ENCODE peak calls at places on chromosomes 11 and 22, in six cellular contexts. B, S, A, R, I and N are unnamed samples.

GRCh38 chr11:8337115-8337386 is 73.4 kb upstream of the LMO1 start:
- DNase-seq in B (no peak), S (no peak), A (no peak), R (no peak), I (no peak), N (no peak)

GRCh38 chr11:46413755-46414465 is 22.3 kb upstream of the CHRM4 start:
- DNase-seq in B (no peak), S (no peak), A (no peak), R (peak), I (no peak), N (no peak)

GRCh38 chr11:34161812-34162506 is 56.5 kb downstream of the NAT10 start:
- DNase-seq in B (no peak), S (no peak), A (no peak), R (peak), I (no peak), N (peak)

GRCh38 chr11:67179892-67180490 is 60.9 kb downstream of the KDM2A start:
- DNase-seq in B (no peak), S (no peak), A (no peak), R (no peak), I (no peak), N (no peak)

GRCh38 chr11:75014129-75014528 is 25.4 kb downstream of the NEU3 start:
- DNase-seq in B (no peak), S (no peak), A (no peak), R (no peak), I (no peak), N (peak)

GRCh38 chr11:72643547-72643946 is 30.7 kb downstream of the PDE2A start:
- DNase-seq in B (no peak), S (no peak), A (peak), R (no peak), I (peak), N (peak)

GRCh38 chr11:34425863-34426262 is 12.9 kb upstream of the CAT start:
- DNase-seq in B (no peak), S (no peak), A (no peak), R (no peak), I (no peak), N (no peak)

GRCh38 chr11:126613272-126613671 is 257.8 kb downstream of the ST3GAL4 start:
- DNase-seq in B (no peak), S (no peak), A (no peak), R (no peak), I (no peak), N (no peak)

GRCh38 chr11:112453601-112454577 is 193.2 kb upstream of the PLET1 start:
- DNase-seq in B (no peak), S (peak), A (peak), R (no peak), I (no peak), N (peak)

GRCh38 chr11:77096591-77097019 is 6.0 kb upstream of the OMP start:
- DNase-seq in B (peak), S (no peak), A (no peak), R (no peak), I (peak), N (no peak)

GRCh38 chr11:35841733-35842132 is 102.1 kb upstream of the LDLRAD3 start:
- DNase-seq in B (no peak), S (no peak), A (no peak), R (no peak), I (no peak), N (no peak)

GRCh38 chr22:27107824-27108223 is 450.4 kb downstream of the MIAT start:
- DNase-seq in B (peak), S (no peak), A (peak), R (no peak), I (peak), N (peak)

GRCh38 chr11:128900468-128900867 is 9.3 kb downstream of the KCNJ5 start:
- DNase-seq in B (no peak), S (no peak), A (no peak), R (no peak), I (no peak), N (peak)

GRCh38 chr11:44835326-44835725 is 108.6 kb downstream of the TSPAN18 start:
- DNase-seq in B (no peak), S (no peak), A (no peak), R (no peak), I (no peak), N (no peak)

GRCh38 chr22:27987557-27987956 is 68.5 kb upstream of the PITPNB start:
- DNase-seq in B (peak), S (no peak), A (no peak), R (no peak), I (no peak), N (no peak)

GRCh38 chr11:76972051-76972450 is 62.1 kb upstream of the B3GNT6 start:
- DNase-seq in B (no peak), S (no peak), A (no peak), R (no peak), I (no peak), N (no peak)

GRCh38 chr22:44522526-44523170 is 24.6 kb upstream of the RTL6 start:
- DNase-seq in B (peak), S (no peak), A (no peak), R (no peak), I (no peak), N (no peak)

GRCh38 chr22:46735747-46736608 is 2.1 kb downstream of the CERK start:
- DNase-seq in B (no peak), S (no peak), A (no peak), R (no peak), I (no peak), N (no peak)

GRCh38 chr11:65766535-65766934 is 14.2 kb downstream of the AP5B1 start:
- DNase-seq in B (no peak), S (no peak), A (no peak), R (no peak), I (no peak), N (peak)

GRCh38 chr11:22633354-22633902 is 7.8 kb upstream of the FANCF start:
- DNase-seq in B (no peak), S (no peak), A (no peak), R (no peak), I (no peak), N (no peak)

GRCh38 chr11:69662021-69662698 is 13.0 kb downstream of the LTO1 start:
- DNase-seq in B (no peak), S (no peak), A (no peak), R (no peak), I (peak), N (no peak)

GRCh38 chr11:94954753-94955152 is 18.6 kb downstream of the CWC15 start:
- DNase-seq in B (no peak), S (no peak), A (no peak), R (no peak), I (no peak), N (no peak)

GRCh38 chr22:44276706-44277403 is 35.9 kb downstream of the SHISAL1 start:
- DNase-seq in B (no peak), S (no peak), A (no peak), R (no peak), I (no peak), N (no peak)

GRCh38 chr22:29121124-29121523 is 48.3 kb downstream of the KREMEN1 start:
- DNase-seq in B (no peak), S (no peak), A (no peak), R (no peak), I (no peak), N (peak)

GRCh38 chr11:43880640-43881159 is at the start of gene ALKBH3:
- DNase-seq in B (peak), S (peak), A (peak), R (peak), I (peak), N (peak)

GRCh38 chr11:96328395-96329010 is 14.5 kb downstream of the MAML2 start:
- DNase-seq in B (no peak), S (no peak), A (no peak), R (no peak), I (no peak), N (no peak)

GRCh38 chr11:109526061-109526460 is 104.1 kb downstream of the C11orf87 start:
- DNase-seq in B (no peak), S (no peak), A (no peak), R (no peak), I (no peak), N (no peak)

GRCh38 chr11:11347583-11347982 is 5.5 kb downstream of the CSNK2A3 start:
- DNase-seq in B (peak), S (no peak), A (no peak), R (no peak), I (no peak), N (no peak)

GRCh38 chr11:14552089-14552488 is 31.9 kb upstream of the PSMA1 start:
- DNase-seq in B (no peak), S (no peak), A (no peak), R (no peak), I (no peak), N (no peak)

GRCh38 chr11:45860348-45860747 is 13.1 kb downstream of the CRY2 start:
- DNase-seq in B (no peak), S (no peak), A (no peak), R (no peak), I (no peak), N (no peak)

GRCh38 chr22:30309981-30310672 is 16.6 kb downstream of the TBC1D10A start:
- DNase-seq in B (peak), S (peak), A (no peak), R (peak), I (no peak), N (no peak)

GRCh38 chr11:3886985-3887384 is 31.5 kb downstream of the STIM1 start:
- DNase-seq in B (no peak), S (no peak), A (no peak), R (no peak), I (no peak), N (no peak)

GRCh38 chr11:29534831-29535230 is 482.0 kb downstream of the KCNA4 start:
- DNase-seq in B (no peak), S (no peak), A (no peak), R (no peak), I (no peak), N (peak)

GRCh38 chr11:57330029-57330428 is 5.3 kb upstream of the TNKS1BP1 start:
- DNase-seq in B (no peak), S (no peak), A (no peak), R (no peak), I (no peak), N (no peak)

GRCh38 chr11:32386770-32387377 is 48.5 kb downstream of the WT1 start:
- DNase-seq in B (no peak), S (no peak), A (no peak), R (no peak), I (no peak), N (peak)

DNA sequence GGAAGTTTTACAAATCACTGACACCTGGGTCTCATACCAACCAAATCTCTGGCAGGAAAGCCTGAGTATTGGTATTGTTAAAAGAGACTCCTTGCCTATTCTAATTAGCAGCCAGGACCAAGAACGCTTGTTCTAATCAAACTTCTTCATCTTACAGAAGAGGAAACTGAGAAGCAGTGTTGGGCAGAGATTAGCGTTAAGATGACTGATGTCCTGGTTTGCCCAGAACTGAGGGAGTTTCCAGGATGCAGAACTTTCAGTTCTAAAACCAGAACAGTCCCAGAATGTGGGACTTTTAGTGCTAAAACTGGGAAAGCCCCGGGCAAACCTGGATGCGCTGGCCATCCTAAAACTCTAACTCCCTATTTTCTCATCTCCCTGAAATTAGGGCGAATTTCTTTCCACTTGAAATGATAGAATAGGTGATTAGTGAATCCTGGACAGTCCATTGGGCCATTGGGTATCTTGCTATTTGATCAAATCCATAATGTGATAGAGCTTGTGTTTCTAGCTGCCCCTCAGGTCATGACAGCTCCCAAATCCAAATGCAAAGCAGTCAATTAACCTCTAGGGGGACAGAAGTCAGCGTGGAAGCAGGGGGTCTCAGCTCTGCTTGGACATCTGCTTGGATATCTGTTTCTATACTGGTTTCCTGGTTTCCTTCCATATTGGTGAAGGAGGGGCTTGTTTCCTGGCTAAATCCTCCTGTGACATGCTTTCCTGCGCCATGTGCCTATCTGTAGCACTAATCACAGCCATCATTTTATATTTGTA is 16.0 kb upstream of the TMPRSS13 start:
- DNase-seq in B (no peak), S (no peak), A (no peak), R (no peak), I (no peak), N (no peak)
- TF ChIP-seq CTCF in B (no peak), S (peak), A (peak), R (no peak), I (no peak), N (no peak)

DNA sequence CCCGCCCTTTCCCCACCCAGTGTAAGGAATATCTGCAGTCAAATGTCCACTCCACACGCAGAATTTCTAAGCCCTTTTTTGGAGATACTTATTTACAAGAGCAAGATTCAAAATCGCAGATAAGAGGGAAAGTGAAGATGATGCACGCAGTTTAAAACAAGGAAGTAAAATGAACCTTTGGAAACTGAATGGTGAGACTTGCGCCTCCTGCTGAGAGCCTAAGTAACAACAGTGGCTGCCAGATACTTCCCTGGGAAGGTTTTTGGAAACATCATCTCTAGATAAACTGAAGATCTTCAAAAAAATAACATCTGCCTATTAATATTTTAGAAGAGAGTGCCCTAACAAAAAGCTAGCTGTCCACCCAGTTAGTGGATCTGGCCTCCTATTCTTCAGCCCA is 963.1 kb upstream of the FAT3 start:
- DNase-seq in B (no peak), S (no peak), A (no peak), R (no peak), I (no peak), N (no peak)
- TF ChIP-seq CTCF in B (no peak), S (no peak), A (no peak), R (no peak), I (no peak), N (no peak)

GRCh38 chr11:102530558-102530957 is at the start of gene MMP7:
- DNase-seq in B (no peak), S (no peak), A (no peak), R (no peak), I (no peak), N (peak)

GRCh38 chr11:102528618-102529017 is 1.9 kb downstream of the MMP7 start:
- DNase-seq in B (no peak), S (no peak), A (no peak), R (no peak), I (no peak), N (no peak)

GRCh38 chr11:102539567-102539966 is 9.0 kb upstream of the MMP7 start:
- DNase-seq in B (no peak), S (no peak), A (no peak), R (no peak), I (no peak), N (no peak)

DNA sequence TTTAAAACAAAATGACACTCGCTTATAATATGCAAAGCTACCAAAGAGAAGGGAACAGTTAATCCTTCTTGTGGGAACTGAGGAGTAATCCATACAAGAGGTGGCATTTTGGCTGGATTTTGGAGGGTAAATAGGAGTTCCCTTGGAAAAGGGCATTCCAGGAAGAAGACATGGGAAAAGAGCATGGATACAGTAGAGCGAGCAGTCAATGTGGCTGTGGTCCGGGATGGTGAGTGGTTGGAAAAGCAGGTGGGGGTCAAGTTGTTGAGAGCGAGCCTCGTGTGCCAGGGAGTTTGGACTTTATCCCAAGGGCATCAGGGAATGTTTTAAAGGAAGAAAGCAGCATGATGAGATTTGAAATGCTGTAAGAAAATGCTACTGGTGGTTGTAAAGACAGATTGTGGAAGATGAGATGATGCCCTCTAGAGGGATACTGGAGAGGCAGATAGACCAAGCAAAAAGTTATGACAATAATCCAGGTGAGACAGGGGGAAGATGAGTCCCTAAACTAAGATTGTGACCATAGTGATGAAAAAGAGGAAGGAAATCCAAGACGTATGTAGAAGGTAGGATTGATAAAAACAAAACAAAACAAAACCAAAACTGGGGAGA is 3.8 kb upstream of the MMP7 start:
- DNase-seq in B (no peak), S (peak), A (no peak), R (no peak), I (no peak), N (no peak)
- TF ChIP-seq CTCF in B (no peak), S (peak), A (peak), R (no peak), I (no peak), N (peak)

GRCh38 chr11:61007971-61008896 is 36.8 kb downstream of the CD6 start:
- DNase-seq in B (no peak), S (no peak), A (no peak), R (peak), I (no peak), N (no peak)
- TF ChIP-seq CTCF in B (no peak), S (no peak), A (no peak), R (no peak), I (no peak), N (no peak)

GRCh38 chr11:68212421-68213134 is 518 bp downstream of the KMT5B start:
- DNase-seq in B (peak), S (peak), A (peak), R (peak), I (peak), N (peak)
- TF ChIP-seq CTCF in B (no peak), S (peak), A (peak), R (no peak), I (peak), N (no peak)